ENCODE peak calls at places on chromosomes 16 and 17, in nine cellular contexts. M is cardiac muscle cell, X is IMR-90, K is upper lobe of left lung, T is Peyer's patch, H is neural progenitor cell, B is testis, N is lower lobe of right lung, S is AG04450. A is an unnamed sample.

GRCh38 chr17:144936-145670 is 7.7 kb downstream of the SCGB1C2 start:
- DNase-seq in H (no peak), N (peak; percentile 13), T (peak; percentile 43), M (no peak), X (no peak), S (no peak), K (peak; percentile 12), B (peak; percentile 14), A (peak; percentile 25)

GRCh38 chr17:50364715-50365114 is 8.3 kb downstream of the MRPL27 start:
- DNase-seq in K (no peak), S (peak; percentile 26), T (no peak), M (no peak), H (peak; percentile 26), B (no peak), N (no peak), X (peak; percentile 65), A (no peak)

GRCh38 chr17:38568274-38568673 is 37.5 kb downstream of the SRCIN1 start:
- DNase-seq in H (peak; percentile 60), T (no peak), X (no peak), N (no peak), S (no peak), B (no peak), K (no peak), M (no peak), A (no peak)

GRCh38 chr17:26818736-26819135 is 475.2 kb upstream of the WSB1 start:
- DNase-seq in N (no peak), H (peak; percentile 4), S (peak; percentile 11), T (no peak), K (no peak), X (peak; percentile 47), M (no peak), B (no peak), A (no peak)

GRCh38 chr16:89370081-89370511 is 120.3 kb downstream of the ANKRD11 start:
- DNase-seq in S (no peak), T (no peak), B (no peak), N (no peak), K (no peak), M (no peak), X (peak; percentile 44), H (no peak), A (no peak)

GRCh38 chr17:42414782-42415409 is 8.2 kb downstream of the CAVIN1 start:
- DNase-seq in M (no peak), N (peak; percentile 73), K (peak; percentile 86), B (no peak), X (no peak), H (no peak), S (no peak), T (no peak), A (peak; percentile 75)

GRCh38 chr17:16991349-16992009 is 19.6 kb upstream of the TNFRSF13B start:
- DNase-seq in H (peak; percentile 83), N (peak; percentile 92), B (peak; percentile 87), T (peak; percentile 89), K (peak; percentile 81), X (peak; percentile 57), S (peak; percentile 11), M (peak; percentile 89), A (peak; percentile 93)

GRCh38 chr17:80105762-80106161 is 4.4 kb downstream of the GAA start:
- DNase-seq in B (no peak), N (peak; percentile 39), H (no peak), M (no peak), S (no peak), X (peak; percentile 21), T (no peak), K (no peak), A (peak; percentile 62)

GRCh38 chr17:8492121-8492520 is 56.4 kb downstream of the NDEL1 start:
- DNase-seq in M (no peak), B (no peak), S (no peak), N (no peak), K (no peak), H (no peak), X (no peak), T (no peak), A (peak; percentile 48)

GRCh38 chr17:75524971-75525805 is at the start of gene LLGL2:
- DNase-seq in T (peak; percentile 96), B (peak; percentile 82), M (peak; percentile 93), N (peak; percentile 92), X (peak; percentile 11), S (no peak), H (peak; percentile 95), K (peak; percentile 90), A (peak; percentile 94)
- H3K27ac ChIP-seq in T (peak within 1 kb of the TSS; percentile 98), B (peak within 1 kb of the TSS; percentile 63), M (no peak within 1 kb of the TSS), N (peak within 1 kb of the TSS; percentile 84), X (no peak within 1 kb of the TSS), S (no peak within 1 kb of the TSS), H (no peak within 1 kb of the TSS), K (peak within 1 kb of the TSS; percentile 82), A (peak within 1 kb of the TSS; percentile 80)

DNA sequence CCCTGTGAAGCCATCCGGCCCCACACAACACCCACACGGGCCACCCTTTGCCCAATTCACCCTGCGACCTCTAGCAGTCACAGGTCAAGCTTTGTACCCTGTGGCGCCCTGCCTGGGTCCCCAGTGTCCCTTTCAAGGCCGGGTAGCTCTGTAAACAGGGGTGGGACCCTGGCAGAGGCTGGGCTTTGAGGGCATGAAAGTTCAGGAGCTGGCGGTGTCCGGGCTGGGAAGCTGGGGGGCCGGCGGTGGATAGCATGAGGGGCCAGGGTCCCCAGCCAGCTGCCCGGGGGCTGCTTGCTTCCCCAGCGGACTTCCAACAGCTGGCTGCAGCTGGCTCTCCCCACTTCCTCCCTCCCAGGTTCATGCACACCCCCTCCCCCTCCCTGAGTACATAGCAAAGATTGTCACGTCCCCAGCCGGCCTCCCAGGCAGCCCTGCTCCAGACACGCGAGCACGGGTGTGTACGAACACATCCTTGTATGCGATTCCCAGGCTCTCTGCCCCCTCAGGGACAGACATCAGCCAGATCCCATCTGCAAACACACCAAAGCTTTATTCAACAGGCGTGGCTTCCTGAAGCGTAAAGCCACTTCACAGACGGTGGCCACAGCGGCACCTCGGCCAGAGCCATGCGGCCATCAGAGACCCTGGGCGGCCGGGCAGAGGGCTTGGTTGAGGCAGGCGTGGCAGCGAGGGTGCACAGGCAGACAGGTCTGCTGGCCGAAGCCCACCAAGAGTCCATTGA is 8.2 kb downstream of the NTHL1 start:
- DNase-seq in M (no peak), S (peak; percentile 81), K (peak; percentile 76), B (peak; percentile 90), T (peak; percentile 71), N (peak; percentile 83), X (peak; percentile 93), H (no peak), A (peak; percentile 83)
- TF ChIP-seq CTCF in M (no peak), S (no peak), K (no peak), B (no peak), T (no peak), N (no peak), X (no peak), H (no peak), A (no peak)

GRCh38 chr17:13699261-13699660 is 97.5 kb upstream of the HS3ST3A1 start:
- DNase-seq in H (no peak), M (no peak), S (no peak), T (no peak), B (no peak), N (no peak), X (no peak), K (no peak), A (no peak)

GRCh38 chr17:13698832-13699231 is 97.1 kb upstream of the HS3ST3A1 start:
- DNase-seq in N (no peak), K (no peak), T (no peak), B (no peak), H (peak; percentile 9), M (no peak), S (no peak), X (no peak), A (no peak)

GRCh38 chr17:13694934-13695333 is 93.2 kb upstream of the HS3ST3A1 start:
- DNase-seq in X (no peak), M (no peak), N (no peak), H (no peak), S (no peak), T (no peak), K (no peak), B (no peak), A (no peak)
- H3K9me3 ChIP-seq in X (no peaks in the 10 kb centered on the region), M (no peaks in the 10 kb centered on the region), N (no peaks in the 10 kb centered on the region), H (peaks cover 6% of the 10 kb centered on the region), S (no peaks in the 10 kb centered on the region), T (no peaks in the 10 kb centered on the region), K (no peaks in the 10 kb centered on the region), B (no peaks in the 10 kb centered on the region), A (no peaks in the 10 kb centered on the region)

GRCh38 chr16:30565526-30565925 is 6.0 kb downstream of the ZNF688 start:
- DNase-seq in B (no peak), K (no peak), T (no peak), M (no peak), H (no peak), N (no peak), S (no peak), X (no peak), A (no peak)

GRCh38 chr16:30558789-30559377 is 709 bp upstream of the ZNF764 start:
- DNase-seq in X (no peak), T (no peak), N (no peak), K (no peak), S (no peak), B (no peak), M (no peak), H (no peak), A (no peak)

GRCh38 chr16:30559690-30560089 is 1.5 kb upstream of the ZNF764 start:
- DNase-seq in S (no peak), X (no peak), T (no peak), M (no peak), K (no peak), B (no peak), N (no peak), H (no peak), A (no peak)

GRCh38 chr16:30561212-30561816 is 3.1 kb upstream of the ZNF764 start:
- DNase-seq in K (peak; percentile 35), X (no peak), T (peak; percentile 68), H (peak; percentile 16), S (no peak), B (peak; percentile 52), M (no peak), N (peak; percentile 65), A (peak; percentile 76)

GRCh38 chr16:30562021-30562420 is 3.8 kb upstream of the ZNF764 start:
- DNase-seq in X (no peak), T (peak; percentile 73), B (peak; percentile 22), M (no peak), N (no peak), S (no peak), H (no peak), K (no peak), A (no peak)
- H3K27ac ChIP-seq in X (no peak overlapping the region), T (peak overlapping the region; percentile 68), B (no peak overlapping the region), M (no peak overlapping the region), N (peak overlapping the region; percentile 85), S (no peak overlapping the region), H (no peak overlapping the region), K (peak overlapping the region; percentile 65), A (peak overlapping the region; percentile 78)

GRCh38 chr16:81720973-81721907 is 57.9 kb upstream of the PLCG2 start:
- DNase-seq in H (no peak), M (no peak), S (no peak), X (peak; percentile 61), B (no peak), N (no peak), T (no peak), K (no peak), A (no peak)
- TF ChIP-seq CTCF in H (no peak), M (no peak), S (no peak), X (no peak), B (no peak), N (no peak), T (no peak), K (no peak), A (no peak)

A was measured in upper lobe of right lung.